ENCODE peak calls at places on chromosomes 11 and 22, in ten cellular contexts. U is right lobe of liver, P is body of pancreas, X is IMR-90, K is adrenal gland, C is suprapubic skin, Q is lower leg skin, H is spleen, B is transverse colon, V is tibial nerve. D is an unnamed sample.
A peak's percentile ranks its signal among the peaks of the same experiment; 100 is the strongest.

GRCh38 chr11:93145381-93145780 is 52.4 kb downstream of the SLC36A4 start:
- DNase-seq in H (no peak), Q (no peak), P (no peak), X (no peak), V (no peak), C (no peak), K (no peak), B (no peak), U (no peak), D (no peak)

GRCh38 chr11:62896049-62896448 is 15.4 kb downstream of the SLC3A2 start:
- DNase-seq in P (no peak), X (no peak), U (no peak), C (no peak), V (no peak), H (no peak), Q (no peak), K (no peak), B (no peak), D (no peak)

GRCh38 chr11:70625921-70626518 is 227.7 kb downstream of the CTTN start:
- DNase-seq in B (no peak), P (no peak), V (no peak), Q (no peak), K (no peak), C (no peak), X (no peak), U (no peak), H (no peak), D (no peak)

GRCh38 chr11:106131998-106132397 is 54.5 kb downstream of the AASDHPPT start:
- DNase-seq in V (no peak), X (no peak), B (no peak), U (no peak), Q (no peak), K (no peak), P (no peak), H (no peak), C (no peak), D (no peak)

GRCh38 chr11:127843483-127844396 is 743.6 kb downstream of the ETS1 start:
- DNase-seq in H (peak; percentile 77), B (peak; percentile 61), Q (peak; percentile 27), V (peak; percentile 60), P (peak; percentile 72), C (peak; percentile 79), U (peak; percentile 84), X (peak; percentile 55), K (peak; percentile 70), D (peak; percentile 57)

GRCh38 chr11:109745996-109746625 is 324.1 kb downstream of the C11orf87 start:
- DNase-seq in P (no peak), Q (no peak), U (no peak), H (no peak), V (no peak), C (no peak), B (no peak), X (no peak), K (no peak), D (no peak)

GRCh38 chr11:9146477-9146876 is 55.1 kb upstream of the SCUBE2 start:
- DNase-seq in X (no peak), Q (no peak), B (no peak), U (no peak), K (no peak), P (no peak), C (no peak), H (no peak), V (no peak), D (no peak)

GRCh38 chr11:75582935-75583709 is 21.1 kb downstream of the SERPINH1 start:
- DNase-seq in V (peak; percentile 42), Q (peak; percentile 28), X (peak; percentile 66), B (peak; percentile 57), C (peak; percentile 87), U (peak; percentile 54), H (peak; percentile 91), K (peak; percentile 68), P (peak; percentile 58), D (peak; percentile 76)

GRCh38 chr11:85945788-85946187 is 90.6 kb downstream of the CCDC83 start:
- DNase-seq in V (no peak), P (no peak), K (no peak), H (no peak), Q (no peak), X (no peak), B (no peak), U (no peak), C (no peak), D (no peak)

DNA sequence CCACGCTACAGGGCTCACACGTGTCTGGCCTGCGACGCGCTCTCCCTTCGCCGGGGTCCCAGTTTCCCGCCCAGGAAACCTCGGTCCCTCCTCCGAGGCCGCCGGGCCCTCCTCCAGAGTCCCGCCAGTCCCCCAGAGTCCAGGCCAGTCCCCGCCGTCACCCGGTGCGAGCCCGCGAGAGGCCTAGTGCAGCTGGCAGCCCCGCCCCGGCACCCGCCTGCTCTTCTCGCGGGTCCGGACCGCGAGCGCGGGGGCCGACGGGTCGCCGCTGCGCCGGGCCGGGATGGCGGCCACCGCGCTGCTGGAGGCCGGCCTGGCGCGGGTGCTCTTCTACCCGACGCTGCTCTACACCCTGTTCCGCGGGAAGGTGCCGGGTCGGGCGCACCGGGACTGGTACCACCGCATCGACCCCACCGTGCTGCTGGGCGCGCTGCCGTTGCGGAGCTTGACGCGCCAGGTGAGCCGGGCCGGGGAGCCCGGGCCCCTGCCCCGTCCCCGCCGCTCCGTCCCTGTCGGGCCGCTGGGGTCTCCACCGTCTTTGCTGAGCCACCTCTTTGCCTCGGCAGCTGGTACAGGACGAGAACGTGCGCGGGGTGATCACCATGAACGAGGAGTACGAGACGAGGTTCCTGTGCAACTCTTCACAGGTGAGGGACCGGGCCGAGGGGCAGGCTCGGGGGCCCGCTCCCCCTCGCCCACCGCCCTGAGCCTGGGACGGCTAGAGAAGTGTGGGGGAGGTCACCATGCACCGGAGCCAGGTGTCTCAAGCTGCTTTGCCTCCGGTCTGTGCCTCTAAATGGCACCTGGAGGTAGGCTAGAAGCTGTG is at the start of gene PTPMT1:
- DNase-seq in P (peak; percentile 72), K (peak; percentile 70), C (peak; percentile 90), V (peak; percentile 31), Q (peak; percentile 39), H (peak; percentile 94), X (peak; percentile 61), U (peak; percentile 76), B (peak; percentile 81), D (peak; percentile 72)
- TF ChIP-seq POLR2A in P (peak; percentile 60), K (peak; percentile 76), C (no peak), V (peak; percentile 45), Q (no peak), H (no peak), X (peak; percentile 87), U (peak; percentile 77), B (peak; percentile 36), D (peak; percentile 28)

GRCh38 chr22:35539910-35540599 is 576 bp upstream of the RASD2 start:
- DNase-seq in P (peak; percentile 46), V (no peak), B (peak; percentile 78), H (peak; percentile 86), C (no peak), U (peak; percentile 74), Q (no peak), K (peak; percentile 71), X (peak; percentile 22), D (peak; percentile 83)
- TF ChIP-seq CTCF in P (no peak), V (no peak), B (no peak), H (no peak), C (no peak), U (no peak), Q (no peak), K (no peak), X (no peak), D (no peak)

GRCh38 chr11:73376803-73377629 is 817 bp downstream of the RELT start:
- DNase-seq in K (peak; percentile 51), Q (no peak), H (peak; percentile 92), X (peak; percentile 72), V (peak; percentile 62), C (no peak), U (peak; percentile 63), B (peak; percentile 65), P (peak; percentile 31), D (peak; percentile 66)
- TF ChIP-seq POLR2A in K (no peak), Q (no peak), H (peak; percentile 18), X (peak; percentile 70), V (peak; percentile 16), C (no peak), U (peak; percentile 18), B (peak; percentile 48), P (peak; percentile 16), D (no peak)

GRCh38 chr22:30865656-30866055 is 102.9 kb downstream of the MORC2 start:
- DNase-seq in X (no peak), C (peak; percentile 70), H (peak; percentile 42), Q (no peak), V (no peak), K (no peak), B (no peak), P (peak; percentile 5), U (no peak), D (no peak)
- TF ChIP-seq CTCF in X (no peak), C (no peak), H (no peak), Q (no peak), V (no peak), K (no peak), B (no peak), P (no peak), U (no peak), D (no peak)

GRCh38 chr22:50613291-50613981 is 12.8 kb downstream of the MAPK8IP2 start:
- DNase-seq in C (no peak), H (peak; percentile 69), U (peak; percentile 88), V (no peak), B (peak; percentile 89), Q (no peak), X (no peak), P (peak; percentile 83), K (peak; percentile 62), D (peak; percentile 79)
- TF ChIP-seq POLR2A in C (no peak), H (no peak), U (peak; percentile 41), V (no peak), B (peak; percentile 71), Q (no peak), X (no peak), P (peak; percentile 73), K (no peak), D (no peak)

GRCh38 chr11:8092587-8093424 is 11.8 kb downstream of the TUB start:
- DNase-seq in U (peak; percentile 43), P (peak; percentile 69), B (peak; percentile 63), C (no peak), V (peak; percentile 69), K (peak; percentile 61), H (peak; percentile 64), Q (peak; percentile 51), X (peak; percentile 66), D (peak; percentile 65)

GRCh38 chr11:8091671-8092070 is 10.7 kb downstream of the TUB start:
- DNase-seq in Q (no peak), P (no peak), B (no peak), H (peak; percentile 47), X (no peak), U (no peak), C (peak; percentile 34), K (no peak), V (no peak), D (no peak)

GRCh38 chr11:8087756-8088155 is 6.7 kb downstream of the TUB start:
- DNase-seq in U (no peak), P (no peak), X (no peak), C (no peak), K (no peak), B (no peak), V (no peak), H (peak; percentile 49), Q (no peak), D (no peak)

GRCh38 chr11:8089791-8090510 is 8.9 kb downstream of the TUB start:
- DNase-seq in B (no peak), K (no peak), Q (no peak), H (peak; percentile 68), U (no peak), P (no peak), C (no peak), X (no peak), V (no peak), D (no peak)

GRCh38 chr11:8090756-8091155 is 9.7 kb downstream of the TUB start:
- DNase-seq in B (no peak), Q (no peak), U (no peak), K (no peak), X (no peak), H (peak; percentile 24), V (peak; percentile 53), P (peak; percentile 40), C (no peak), D (peak; percentile 48)
- TF ChIP-seq CTCF in B (peak; percentile 25), Q (no peak), U (peak; percentile 50), K (peak; percentile 57), X (peak; percentile 44), H (no peak), V (peak; percentile 48), P (peak; percentile 31), C (no peak), D (peak; percentile 57)